ENCODE peak calls at places on chromosomes 1 and 21, in eight cellular contexts. J, B, R, K, Z, C, Y and G are unnamed samples.

GRCh38 chr1:224816062-224816461 is 113.4 kb upstream of the DNAH14 start:
- DNase-seq in J (no peak), R (no peak), K (peak), C (no peak), Y (no peak), Z (no peak), B (no peak), G (no peak)

GRCh38 chr1:170819781-170820180 is 115.6 kb upstream of the MROH9 start:
- DNase-seq in Y (no peak), C (no peak), R (no peak), J (no peak), Z (no peak), K (no peak), B (no peak), G (no peak)

GRCh38 chr1:63991685-63992084 is 211.7 kb upstream of the UBE2U start:
- DNase-seq in J (no peak), Y (no peak), K (peak), B (no peak), Z (no peak), R (no peak), C (no peak), G (no peak)

GRCh38 chr1:220893701-220894024 is 14.4 kb downstream of the HLX start:
- DNase-seq in J (no peak), B (no peak), Z (no peak), R (no peak), K (no peak), C (no peak), Y (no peak), G (no peak)

GRCh38 chr1:7046314-7046713 is 261.1 kb downstream of the CAMTA1 start:
- DNase-seq in Z (no peak), J (peak), R (no peak), Y (peak), B (peak), C (no peak), K (no peak), G (no peak)

GRCh38 chr1:244341455-244342450 is 110.0 kb downstream of the ADSS2 start:
- DNase-seq in Y (peak), B (no peak), K (peak), Z (peak), J (peak), R (no peak), C (no peak), G (peak)

GRCh38 chr1:104468282-104468681 is 718.6 kb downstream of the AMY1C start:
- DNase-seq in R (no peak), B (no peak), Z (no peak), Y (no peak), J (no peak), K (no peak), C (no peak), G (no peak)

GRCh38 chr1:160204526-160205241 is 500 bp upstream of the PEA15 start:
- DNase-seq in K (no peak), R (no peak), Y (no peak), J (no peak), C (peak), Z (no peak), B (no peak), G (no peak)

GRCh38 chr1:64623750-64624445 is 121.0 kb upstream of the RAVER2 start:
- DNase-seq in C (no peak), B (peak), J (peak), Z (no peak), R (no peak), Y (no peak), K (no peak), G (no peak)

GRCh38 chr21:33229099-33229775 is 501 bp upstream of the IFNAR2 start:
- DNase-seq in C (no peak), K (no peak), Y (no peak), B (no peak), Z (no peak), J (no peak), R (no peak), G (no peak)

GRCh38 chr1:225880210-225880584 is 2.0 kb downstream of the TMEM63A start:
- DNase-seq in Y (peak), Z (no peak), B (no peak), J (no peak), R (no peak), K (peak), C (no peak), G (peak)

GRCh38 chr1:32991386-32991785 is 26.8 kb upstream of the RNF19B start:
- DNase-seq in J (no peak), B (no peak), K (no peak), Y (no peak), R (no peak), Z (no peak), C (no peak), G (no peak)

GRCh38 chr21:35139382-35139715 is 90.2 kb upstream of the RUNX1 start:
- DNase-seq in B (no peak), Y (no peak), J (no peak), Z (peak), C (peak), R (no peak), K (no peak), G (no peak)

GRCh38 chr1:83491930-83492329 is 507.0 kb downstream of the TTLL7 start:
- DNase-seq in Z (no peak), B (no peak), Y (no peak), R (no peak), C (no peak), J (no peak), K (no peak), G (no peak)

GRCh38 chr1:61343623-61344257 is 261.4 kb downstream of the NFIA start:
- DNase-seq in C (no peak), Y (no peak), Z (no peak), J (no peak), K (no peak), B (no peak), R (no peak), G (no peak)

GRCh38 chr1:48216276-48216675 is 6.2 kb upstream of the SLC5A9 start:
- DNase-seq in C (no peak), Y (no peak), J (no peak), Z (no peak), B (no peak), R (no peak), K (no peak), G (no peak)

GRCh38 chr1:55423376-55423775 is 208.2 kb upstream of the USP24 start:
- DNase-seq in Z (no peak), R (no peak), B (no peak), K (no peak), C (no peak), J (no peak), Y (no peak), G (no peak)

GRCh38 chr1:220511785-220512184 is 16.2 kb upstream of the MARK1 start:
- DNase-seq in K (no peak), Y (no peak), Z (no peak), R (no peak), J (peak), B (no peak), C (no peak), G (no peak)

GRCh38 chr1:161068306-161069200 is 1.1 kb downstream of the ARHGAP30 start:
- DNase-seq in K (no peak), Z (peak), B (peak), Y (peak), R (peak), J (no peak), C (peak), G (peak)

GRCh38 chr1:199083680-199084079 is 444.8 kb downstream of the PTPRC start:
- DNase-seq in Y (no peak), R (no peak), J (no peak), B (peak), Z (no peak), C (no peak), K (no peak), G (no peak)

GRCh38 chr1:175364424-175365076 is 172.0 kb upstream of the KIAA0040 start:
- DNase-seq in J (no peak), Z (no peak), C (no peak), K (no peak), B (no peak), Y (no peak), R (no peak), G (no peak)

GRCh38 chr1:233543338-233544255 is 70.3 kb upstream of the KCNK1 start:
- DNase-seq in B (peak), Z (no peak), Y (no peak), J (peak), K (no peak), C (no peak), R (no peak), G (no peak)

GRCh38 chr1:171486048-171486519 is 754 bp downstream of the PRRC2C start:
- DNase-seq in Y (no peak), B (peak), Z (peak), J (no peak), R (peak), C (peak), K (no peak), G (peak)

GRCh38 chr1:101039245-101039644 is 13.7 kb upstream of the DPH5 start:
- DNase-seq in Y (no peak), J (no peak), C (no peak), K (no peak), Z (no peak), B (peak), R (no peak), G (no peak)

GRCh38 chr1:19028110-19028509 is 71.6 kb upstream of the IFFO2 start:
- DNase-seq in C (no peak), J (no peak), B (no peak), R (no peak), K (peak), Y (no peak), Z (no peak), G (no peak)